ENCODE peak calls at places on chromosome 21, in ten cellular contexts. O is spleen, W is uterus, F is H1, I is sigmoid colon, R is A549, Z is breast epithelium, C is tibial nerve, B is esophagus muscularis mucosa, L is suprapubic skin. P is an unnamed sample.

GRCh38 chr21:32653326-32653901 is 41.2 kb upstream of the CFAP298 start:
- DNase-seq in O (no peak), W (no peak), F (no peak), I (no peak), R (peak; percentile 9), Z (no peak), C (no peak), B (no peak), L (no peak), P (peak; percentile 19)

GRCh38 chr21:42683371-42684108 is 30.1 kb downstream of the PDE9A start:
- DNase-seq in O (no peak), W (no peak), F (no peak), I (no peak), R (no peak), Z (no peak), C (no peak), B (no peak), L (no peak), P (no peak)

GRCh38 chr21:29382029-29382654 is 83.4 kb downstream of the BACH1 start:
- DNase-seq in O (no peak), W (no peak), F (no peak), I (no peak), R (peak; percentile 8), Z (no peak), C (no peak), B (no peak), L (no peak), P (no peak)

GRCh38 chr21:15009964-15010363 is 54.8 kb downstream of the NRIP1 start:
- DNase-seq in O (no peak), W (no peak), F (no peak), I (no peak), R (no peak), Z (no peak), C (no peak), B (no peak), L (no peak), P (no peak)

GRCh38 chr21:15058718-15059316 is 6.0 kb downstream of the NRIP1 start:
- DNase-seq in O (no peak), W (no peak), F (no peak), I (no peak), R (peak; percentile 5), Z (no peak), C (no peak), B (no peak), L (no peak), P (no peak)

GRCh38 chr21:34770581-34770980 is 101.8 kb downstream of the CLIC6 start:
- DNase-seq in O (no peak), W (no peak), F (no peak), I (no peak), R (no peak), Z (no peak), C (no peak), B (peak; percentile 31), L (no peak), P (no peak)

GRCh38 chr21:32457360-32457840 is 44.9 kb downstream of the EVA1C start:
- DNase-seq in O (peak; percentile 67), W (peak; percentile 35), F (no peak), I (no peak), R (no peak), Z (peak; percentile 42), C (peak; percentile 23), B (no peak), L (no peak), P (peak; percentile 81)

GRCh38 chr21:16514316-16514715 is 784.5 kb downstream of the USP25 start:
- DNase-seq in O (no peak), W (no peak), F (no peak), I (no peak), R (no peak), Z (no peak), C (no peak), B (no peak), L (no peak), P (no peak)

GRCh38 chr21:43307677-43308070 is 119.3 kb downstream of the SIK1 start:
- DNase-seq in O (no peak), W (no peak), F (no peak), I (peak; percentile 19), R (no peak), Z (no peak), C (no peak), B (no peak), L (no peak), P (no peak)

GRCh38 chr21:26810266-26810665 is 34.9 kb downstream of the ADAMTS1 start:
- DNase-seq in O (no peak), W (no peak), F (no peak), I (no peak), R (no peak), Z (no peak), C (no peak), B (no peak), L (no peak), P (no peak)

GRCh38 chr21:39531777-39532333 is 80.1 kb downstream of the SH3BGR start:
- DNase-seq in O (no peak), W (no peak), F (no peak), I (no peak), R (no peak), Z (no peak), C (no peak), B (no peak), L (no peak), P (no peak)

GRCh38 chr21:28943631-28944030 is 49.0 kb downstream of the LTN1 start:
- DNase-seq in O (no peak), W (no peak), F (no peak), I (no peak), R (no peak), Z (no peak), C (no peak), B (no peak), L (no peak), P (no peak)

GRCh38 chr21:37564924-37565529 is 198.5 kb downstream of the DYRK1A start:
- DNase-seq in O (no peak), W (no peak), F (no peak), I (no peak), R (no peak), Z (no peak), C (no peak), B (peak; percentile 60), L (no peak), P (no peak)

GRCh38 chr21:37568415-37568814 is 201.8 kb downstream of the DYRK1A start:
- DNase-seq in O (no peak), W (no peak), F (no peak), I (peak; percentile 19), R (no peak), Z (no peak), C (no peak), B (no peak), L (no peak), P (no peak)

GRCh38 chr21:37568916-37569315 is 202.3 kb downstream of the DYRK1A start:
- DNase-seq in O (no peak), W (no peak), F (no peak), I (peak; percentile 27), R (no peak), Z (no peak), C (no peak), B (no peak), L (no peak), P (no peak)

GRCh38 chr21:37565530-37566223 is 199.1 kb downstream of the DYRK1A start:
- DNase-seq in O (no peak), W (no peak), F (no peak), I (no peak), R (no peak), Z (no peak), C (no peak), B (peak; percentile 90), L (no peak), P (no peak)

DNA sequence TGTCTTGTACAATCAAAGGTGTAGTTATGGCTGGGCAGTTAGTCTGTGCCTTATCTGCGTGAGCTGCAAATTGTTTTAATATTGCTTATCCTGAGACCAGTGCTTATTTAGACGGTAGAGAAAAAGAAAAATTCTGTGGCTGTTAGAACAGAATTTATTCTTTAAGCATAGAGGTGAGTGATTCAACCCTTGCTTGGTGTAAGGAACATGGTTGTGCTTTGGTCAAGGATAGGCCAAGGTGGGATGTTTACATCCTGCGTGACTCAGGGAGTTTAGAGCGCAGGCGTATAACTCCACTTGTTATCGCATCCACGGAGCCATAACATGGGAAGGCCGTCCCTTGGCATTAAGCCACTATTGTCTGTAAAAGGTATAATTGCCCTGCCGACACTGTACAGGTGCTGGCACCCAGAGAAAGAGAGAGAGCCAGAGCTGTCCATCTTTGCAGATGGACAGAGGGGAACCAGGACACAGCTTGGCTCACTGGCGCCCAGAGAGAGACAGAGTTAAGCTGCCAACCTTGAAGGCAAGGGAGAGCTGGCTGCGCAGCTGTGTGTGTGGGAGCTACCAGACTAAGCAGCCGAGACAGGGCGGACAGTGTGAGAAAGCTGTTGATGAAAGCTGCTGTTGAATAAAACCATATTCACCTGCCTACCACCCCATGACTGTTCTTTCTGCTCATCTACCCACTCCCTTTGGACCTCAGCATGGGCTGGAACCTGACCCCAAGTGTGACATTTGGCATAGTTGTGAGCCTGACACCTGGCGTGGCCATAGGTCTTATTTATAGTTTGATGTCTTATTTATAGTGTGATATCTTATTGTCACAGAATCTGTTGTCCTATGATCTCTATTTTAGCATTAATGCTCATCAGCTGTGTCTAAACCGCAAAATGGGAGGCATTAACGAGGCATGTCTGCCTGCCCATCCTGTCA is 200.5 kb downstream of the DYRK1A start:
- DNase-seq in O (no peak), W (no peak), F (no peak), I (no peak), R (no peak), Z (no peak), C (no peak), B (peak; percentile 55), L (no peak), P (no peak)
- H3K27ac ChIP-seq in O (no peak overlapping the region), W (no peak overlapping the region), F (no peak overlapping the region), I (no peak overlapping the region), R (no peak overlapping the region), Z (no peak overlapping the region), C (no peak overlapping the region), B (no peak overlapping the region), L (no peak overlapping the region), P (no peak overlapping the region)

DNA sequence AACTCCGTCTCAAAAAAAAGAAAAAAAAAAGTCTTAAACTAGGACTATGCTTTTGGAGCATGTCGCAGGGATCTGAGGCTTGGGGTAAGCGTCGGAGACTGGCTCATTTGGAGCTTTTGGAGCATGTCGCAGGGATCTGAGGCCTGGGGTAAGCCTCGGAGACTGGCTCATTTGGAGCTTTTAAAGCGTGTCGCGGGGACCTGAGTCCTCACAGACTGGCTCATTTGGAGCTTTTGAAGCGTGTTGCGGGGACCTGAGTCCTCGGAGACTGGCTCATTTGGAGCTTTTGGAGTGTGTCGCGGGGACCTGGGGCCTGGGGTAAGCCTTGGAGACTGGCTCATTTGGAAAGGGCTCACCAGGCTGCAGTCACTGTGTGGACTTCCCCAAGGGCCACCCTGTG is 13.6 kb upstream of the TSPEAR start:
- DNase-seq in O (no peak), W (no peak), F (no peak), I (no peak), R (no peak), Z (no peak), C (no peak), B (no peak), L (peak; percentile 50), P (no peak)
- TF ChIP-seq POLR2A in O (no peak), W (no peak), F (no peak), I (no peak), R (no peak), Z (no peak), C (no peak), B (no peak), L (no peak), P (no peak)

GRCh38 chr21:38498057-38498833 is at the start of gene ERG:
- DNase-seq in O (peak; percentile 84), W (no peak), F (no peak), I (no peak), R (no peak), Z (no peak), C (no peak), B (peak; percentile 74), L (no peak), P (peak; percentile 13)
- H3K27ac ChIP-seq in O (peak within 1 kb of the TSS; percentile 83), W (peak within 1 kb of the TSS; percentile 89), F (no peak within 1 kb of the TSS), I (peak within 1 kb of the TSS; percentile 44), R (no peak within 1 kb of the TSS), Z (peak within 1 kb of the TSS; percentile 83), C (peak within 1 kb of the TSS; percentile 50), B (peak within 1 kb of the TSS; percentile 67), L (peak within 1 kb of the TSS; percentile 51), P (peak within 1 kb of the TSS; percentile 85)

GRCh38 chr21:41583274-41583790 is 75.4 kb upstream of the TMPRSS2 start:
- DNase-seq in O (no peak), W (no peak), F (no peak), I (no peak), R (peak; percentile 10), Z (peak; percentile 40), C (no peak), B (no peak), L (peak; percentile 38), P (peak; percentile 94)
- TF ChIP-seq POLR2A in O (no peak), W (no peak), F (no peak), I (no peak), R (no peak), Z (no peak), C (no peak), B (no peak), L (no peak), P (peak; percentile 65)

P was measured in thyroid gland.